ENCODE peak calls at places on chromosomes 5 and 9, in four cellular contexts. U, S, N and I are unnamed samples.

GRCh38 chr5:10528056-10528816 is 35.6 kb upstream of the ANKRD33B start:
- DNase-seq in S (peak), N (no peak), U (no peak), I (no peak)

GRCh38 chr9:1042466-1042865 is 7.7 kb upstream of the DMRT2 start:
- DNase-seq in U (no peak), S (no peak), N (no peak), I (no peak)

GRCh38 chr5:143923634-143924265 is 111.8 kb downstream of the HMHB1 start:
- DNase-seq in S (peak), N (no peak), U (no peak), I (no peak)

GRCh38 chr9:106675780-106676179 is 187.2 kb upstream of the ZNF462 start:
- DNase-seq in N (no peak), S (no peak), U (no peak), I (no peak)

GRCh38 chr9:123775289-123775688 is 154.6 kb downstream of the DENND1A start:
- DNase-seq in U (no peak), S (no peak), N (no peak), I (no peak)

GRCh38 chr9:29349050-29349449 is 1775.8 kb upstream of the C9orf72 start:
- DNase-seq in U (no peak), S (peak), N (no peak), I (no peak)

GRCh38 chr9:86521936-86522335 is 167.7 kb upstream of the TUT7 start:
- DNase-seq in S (no peak), N (no peak), U (no peak), I (no peak)

GRCh38 chr5:36031223-36031622 is 35.5 kb downstream of the UGT3A2 start:
- DNase-seq in N (no peak), U (no peak), S (no peak), I (no peak)

GRCh38 chr5:171865431-171865830 is 79.8 kb downstream of the SMIM23 start:
- DNase-seq in U (no peak), N (no peak), S (no peak), I (no peak)

GRCh38 chr9:27538668-27539067 is 9.1 kb upstream of the MOB3B start:
- DNase-seq in N (no peak), U (no peak), S (no peak), I (no peak)

GRCh38 chr9:117487555-117488175 is 72.8 kb upstream of the ASTN2 start:
- DNase-seq in S (peak), U (no peak), N (peak), I (peak)

GRCh38 chr5:89343666-89344065 is 460.7 kb upstream of the MEF2C start:
- DNase-seq in N (no peak), S (peak), U (no peak), I (no peak)

GRCh38 chr9:108953983-108954574 is 19.9 kb downstream of the ABITRAM start:
- DNase-seq in S (peak), N (no peak), U (no peak), I (no peak)

GRCh38 chr9:134175808-134176598 is 11.6 kb upstream of the RNU6ATAC start:
- DNase-seq in U (no peak), N (no peak), S (no peak), I (no peak)

GRCh38 chr9:108074900-108075299 is 585.3 kb upstream of the KLF4 start:
- DNase-seq in S (no peak), N (no peak), U (no peak), I (no peak)

GRCh38 chr9:81626511-81626910 is 62.8 kb downstream of the TLE1 start:
- DNase-seq in S (no peak), U (no peak), N (no peak), I (no peak)

GRCh38 chr5:58259685-58260152 is 200.2 kb downstream of the PLK2 start:
- DNase-seq in U (no peak), N (no peak), S (peak), I (no peak)

GRCh38 chr9:135606885-135607259 is 32.5 kb downstream of the GLT6D1 start:
- DNase-seq in N (no peak), S (no peak), U (no peak), I (no peak)

GRCh38 chr5:144467795-144468194 is 297.1 kb downstream of the KCTD16 start:
- DNase-seq in U (no peak), S (peak), N (peak), I (no peak)

GRCh38 chr5:553874-554273 is 29.6 kb upstream of the SLC9A3 start:
- DNase-seq in S (no peak), U (peak), N (peak), I (no peak)

GRCh38 chr9:91241909-91242308 is 119.8 kb downstream of the AUH start:
- DNase-seq in S (no peak), N (no peak), U (no peak), I (no peak)

GRCh38 chr5:66850354-66851075 is 254.3 kb downstream of the MAST4 start:
- DNase-seq in N (no peak), U (no peak), S (no peak), I (no peak)

GRCh38 chr5:181241393-181241975 is 2.2 kb downstream of the RACK1 start:
- DNase-seq in U (no peak), S (peak), N (no peak), I (no peak)
- TF ChIP-seq CTCF in U (no peak), S (peak), N (no peak), I (no peak)

GRCh38 chr5:179168636-179169035 is 108.5 kb downstream of the ZNF354C start:
- DNase-seq in U (no peak), S (no peak), N (peak), I (no peak)

GRCh38 chr5:179166171-179166885 is 106.2 kb downstream of the ZNF354C start:
- DNase-seq in U (no peak), N (no peak), S (no peak), I (no peak)

GRCh38 chr5:179165421-179166170 is 105.4 kb downstream of the ZNF354C start:
- DNase-seq in N (peak), U (no peak), S (no peak), I (no peak)

GRCh38 chr5:179167871-179168451 is 107.8 kb downstream of the ZNF354C start:
- DNase-seq in S (no peak), N (peak), U (no peak), I (no peak)

DNA sequence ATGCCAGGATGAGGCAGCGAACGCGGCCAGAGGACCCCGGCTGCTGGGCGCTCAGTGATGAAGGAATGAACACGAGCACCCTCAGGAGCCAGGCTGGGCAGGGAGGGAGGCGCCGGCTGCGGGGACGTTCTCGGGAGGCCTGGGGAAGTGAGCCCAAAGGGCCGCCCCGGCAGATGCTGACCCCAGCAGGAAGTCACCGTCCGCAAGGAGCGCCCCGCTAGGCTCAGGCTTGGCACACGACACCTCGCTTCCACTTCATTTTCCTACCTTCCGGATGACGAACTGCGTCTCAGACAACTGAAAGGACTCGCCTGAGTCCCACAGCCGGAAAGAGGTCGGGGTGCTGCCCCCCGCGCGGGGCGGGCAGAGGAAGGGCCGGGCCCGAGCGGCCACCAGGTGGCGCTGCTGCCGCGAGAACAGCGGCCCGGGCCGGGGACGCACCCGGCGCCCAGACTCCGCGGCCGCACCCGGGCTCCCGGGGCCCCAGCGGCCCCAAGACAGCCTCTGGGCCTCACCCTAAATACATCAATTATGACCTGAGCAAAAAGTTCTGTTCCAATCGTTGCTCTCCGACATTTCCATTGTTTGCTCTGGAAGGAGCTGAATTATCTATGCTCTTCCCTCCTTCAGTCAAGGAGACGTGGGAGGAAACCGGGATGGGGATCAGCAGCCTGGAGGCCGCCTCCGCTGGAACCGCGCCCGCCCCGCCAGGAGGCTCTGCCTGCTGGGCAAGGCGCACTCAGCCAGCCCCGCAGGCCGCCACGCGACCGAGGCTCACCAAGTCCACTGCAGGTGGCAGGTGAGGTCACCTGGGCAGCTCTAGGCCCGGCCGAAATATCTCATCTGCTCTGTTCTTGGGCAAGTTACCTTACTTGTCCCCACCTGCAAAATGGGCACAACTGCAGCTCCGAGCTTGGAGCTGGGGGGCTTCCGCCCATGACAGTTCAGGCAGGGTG is 107.0 kb downstream of the ZNF354C start:
- DNase-seq in S (peak), U (peak), N (peak), I (peak)
- TF ChIP-seq CTCF in S (peak), U (peak), N (peak), I (peak)

GRCh38 chr9:4986291-4986690 is 1.2 kb downstream of the JAK2 start:
- DNase-seq in U (no peak), S (peak), N (no peak), I (no peak)

GRCh38 chr9:4984171-4984570 is 901 bp upstream of the JAK2 start:
- DNase-seq in S (no peak), N (no peak), U (no peak), I (no peak)

GRCh38 chr9:4985376-4986266 is 549 bp downstream of the JAK2 start:
- DNase-seq in N (peak), U (no peak), S (peak), I (no peak)

GRCh38 chr9:4983541-4984165 is 1.4 kb upstream of the JAK2 start:
- DNase-seq in N (no peak), U (no peak), S (no peak), I (no peak)

GRCh38 chr9:4984571-4985375 is at the start of gene JAK2:
- DNase-seq in U (peak), N (peak), S (peak), I (peak)
- TF ChIP-seq CTCF in U (no peak), N (peak), S (peak), I (peak)

DNA sequence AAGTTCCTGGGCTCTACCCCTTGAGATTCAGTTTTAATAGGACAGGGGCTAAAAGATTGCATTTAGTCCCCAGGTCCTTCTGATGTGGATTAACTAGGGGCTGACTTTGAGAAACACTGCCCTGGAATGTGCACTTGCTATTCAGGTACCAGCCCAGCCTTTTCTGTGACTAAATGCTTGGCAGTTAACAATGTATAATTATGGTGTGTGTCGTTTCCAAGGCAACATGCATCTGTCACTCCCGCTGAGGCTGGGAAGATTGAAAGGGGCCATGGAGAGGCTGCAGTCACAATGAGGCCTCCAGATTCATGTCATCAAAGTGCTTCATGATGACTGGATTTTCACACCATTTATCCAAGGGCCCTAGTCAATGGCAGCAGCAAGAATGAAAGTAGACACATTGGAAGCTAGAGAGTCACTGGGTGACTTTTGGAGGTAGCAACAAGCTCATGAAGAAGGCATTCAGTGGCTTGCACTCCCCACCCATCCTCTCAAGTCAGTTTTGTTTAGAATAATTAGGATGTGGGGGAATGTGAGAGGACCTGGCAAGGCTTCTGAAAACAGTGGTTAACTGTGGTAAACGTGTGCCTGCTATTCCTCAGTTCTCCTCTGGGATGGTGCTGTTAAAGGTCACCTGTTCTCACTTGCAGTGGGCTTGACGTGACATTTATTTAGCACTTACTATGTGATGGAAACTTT is 28.3 kb downstream of the RAI14 start:
- DNase-seq in U (no peak), N (no peak), S (peak), I (no peak)
- TF ChIP-seq CTCF in U (no peak), N (no peak), S (no peak), I (no peak)

GRCh38 chr5:91074615-91075014 is 308.5 kb downstream of the ARRDC3 start:
- DNase-seq in N (no peak), U (no peak), S (peak), I (no peak)
- TF ChIP-seq CTCF in N (peak), U (no peak), S (no peak), I (no peak)

GRCh38 chr9:125468646-125469045 is 207.0 kb downstream of the GAPVD1 start:
- DNase-seq in S (no peak), N (no peak), U (no peak), I (no peak)

GRCh38 chr9:125467341-125467740 is 205.7 kb downstream of the GAPVD1 start:
- DNase-seq in S (no peak), N (no peak), U (no peak), I (no peak)

GRCh38 chr9:125472562-125472925 is 210.9 kb downstream of the GAPVD1 start:
- DNase-seq in S (no peak), N (no peak), U (no peak), I (no peak)

GRCh38 chr9:125472926-125473701 is 211.5 kb downstream of the GAPVD1 start:
- DNase-seq in N (no peak), U (no peak), S (peak), I (no peak)

DNA sequence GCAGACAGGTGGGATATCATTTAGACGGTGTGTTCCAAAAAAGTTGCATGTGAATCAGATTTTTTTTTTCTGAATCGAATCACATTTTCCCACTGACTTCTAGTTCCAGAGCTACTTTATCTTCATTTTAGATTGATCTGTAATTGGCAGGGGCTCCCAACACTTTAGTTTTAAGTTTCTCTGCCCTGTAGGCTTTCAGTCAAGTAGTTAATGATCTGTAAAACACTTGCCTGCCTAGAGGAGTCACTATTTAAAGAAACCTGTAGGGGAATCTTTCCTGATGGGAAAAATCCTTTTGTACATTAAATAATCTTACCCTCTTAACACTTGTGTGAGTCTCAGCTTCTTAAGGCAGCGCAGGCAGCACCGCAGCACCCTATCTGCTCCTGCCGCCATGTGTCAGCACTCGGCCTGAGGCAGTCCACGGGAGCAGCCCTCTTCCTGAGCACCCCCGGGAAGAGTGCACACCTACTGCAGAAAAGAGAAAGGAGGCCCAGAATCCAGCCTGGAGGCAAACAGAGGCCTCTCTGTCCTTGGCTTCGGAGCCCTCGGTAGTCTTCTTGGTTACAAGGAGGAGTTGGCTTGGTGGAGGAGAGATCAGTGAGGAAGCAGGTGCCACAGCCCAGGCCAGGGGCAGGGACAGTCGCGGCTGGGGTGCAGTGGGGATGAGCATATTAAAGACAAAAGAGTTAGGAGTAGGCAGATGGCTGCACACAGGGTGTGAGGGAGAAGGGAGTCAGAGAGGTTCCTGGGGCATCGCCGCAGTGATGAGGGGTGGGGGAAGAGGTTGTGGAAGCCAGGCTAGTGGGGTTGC is 209.3 kb downstream of the GAPVD1 start:
- DNase-seq in N (no peak), U (no peak), S (no peak), I (no peak)
- TF ChIP-seq CTCF in N (no peak), U (no peak), S (no peak), I (no peak)

GRCh38 chr5:141941779-141942178 is 16.2 kb downstream of the PCDH12 start:
- DNase-seq in N (no peak), S (no peak), U (no peak), I (no peak)

GRCh38 chr5:141941307-141941706 is 16.7 kb downstream of the PCDH12 start:
- DNase-seq in S (no peak), U (no peak), N (no peak), I (no peak)

GRCh38 chr5:141944086-141944485 is 13.9 kb downstream of the PCDH12 start:
- DNase-seq in U (no peak), N (no peak), S (no peak), I (no peak)

GRCh38 chr5:141942185-141942857 is 15.7 kb downstream of the PCDH12 start:
- DNase-seq in S (no peak), N (no peak), U (no peak), I (no peak)

DNA sequence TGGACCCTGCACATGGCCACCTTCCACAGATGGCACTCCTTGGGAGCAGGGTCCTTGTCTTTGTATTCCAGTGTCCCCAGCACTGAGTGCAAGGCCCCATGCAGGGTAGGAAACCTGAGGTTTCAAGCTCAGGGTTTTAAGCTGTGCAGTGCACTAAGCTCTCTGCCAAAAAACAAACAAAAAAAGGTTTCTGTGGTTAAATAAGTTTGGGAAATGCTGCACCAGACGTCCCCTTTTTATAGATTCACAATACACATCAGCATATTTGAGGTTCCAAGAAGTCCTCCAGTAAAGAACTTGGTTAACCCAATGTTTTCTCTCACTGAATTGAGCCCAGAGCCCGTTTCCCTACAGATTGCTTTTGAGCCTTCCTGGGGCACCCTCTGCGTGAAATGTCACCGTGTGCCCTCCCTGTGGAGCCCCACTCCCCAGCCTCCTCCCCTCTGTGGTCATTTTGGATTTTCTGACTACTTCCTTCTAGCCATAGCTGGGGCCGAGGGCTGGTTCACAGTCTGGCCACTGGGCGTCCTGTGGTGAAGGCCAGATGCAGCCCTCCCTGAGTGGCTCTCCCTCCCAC is 17.1 kb downstream of the DELE1 start:
- DNase-seq in S (peak), U (no peak), N (no peak), I (no peak)
- TF ChIP-seq CTCF in S (no peak), U (no peak), N (no peak), I (no peak)

GRCh38 chr5:138752341-138752950 is 779 bp upstream of the CTNNA1 start:
- DNase-seq in S (no peak), N (peak), U (no peak), I (no peak)
- TF ChIP-seq CTCF in S (no peak), N (peak), U (no peak), I (peak)

GRCh38 chr9:121713400-121714070 is 62.1 kb downstream of the DAB2IP start:
- DNase-seq in U (no peak), S (no peak), N (no peak), I (no peak)
- TF ChIP-seq CTCF in U (no peak), S (no peak), N (no peak), I (no peak)

DNA sequence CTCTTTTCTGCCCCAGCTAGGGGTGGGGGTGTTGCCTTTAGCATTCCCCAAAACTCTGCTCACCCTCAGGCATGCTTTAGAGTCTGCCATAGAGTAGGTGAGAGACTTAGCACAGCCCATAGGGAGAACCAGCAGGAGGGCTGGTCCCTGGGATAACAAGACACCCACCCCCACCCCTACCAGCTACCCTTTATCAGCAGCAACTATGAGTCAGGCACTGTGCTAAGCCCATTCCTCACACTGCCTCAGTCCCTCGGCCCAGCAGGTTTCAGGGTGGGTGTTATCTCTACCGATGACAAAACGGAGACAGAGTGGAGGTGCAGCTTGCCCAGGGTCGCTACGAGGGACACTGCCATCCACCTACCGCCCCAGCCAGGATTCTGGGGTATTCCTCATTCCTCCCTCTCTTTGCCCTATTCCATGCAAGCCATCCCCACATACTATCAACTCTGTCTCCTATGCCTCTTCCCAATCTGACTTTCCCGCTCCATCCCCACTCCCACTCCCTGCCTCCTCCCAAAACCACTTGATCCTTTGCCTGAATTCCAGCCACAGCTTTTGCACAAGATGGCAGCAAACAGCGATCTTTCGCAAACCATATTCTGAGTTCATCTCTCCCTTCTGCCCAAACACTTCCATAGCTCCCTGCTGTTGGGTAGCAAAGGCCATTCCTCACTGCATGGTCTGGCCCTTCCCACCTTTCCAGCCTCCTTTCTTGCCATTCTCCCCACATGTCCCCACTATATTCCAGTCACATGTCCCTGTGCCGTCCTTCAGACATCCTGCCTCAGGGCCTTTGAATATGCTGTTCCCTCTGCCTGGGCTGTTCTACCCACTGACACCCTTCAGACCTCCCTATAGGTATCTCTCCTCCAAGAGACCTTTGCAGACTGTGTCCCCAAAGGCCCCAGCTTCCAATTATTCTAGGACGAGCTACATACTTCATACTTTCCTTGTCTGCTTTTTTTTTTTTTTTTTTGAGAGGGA is 5.1 kb downstream of the CIZ1 start:
- DNase-seq in U (no peak), S (no peak), N (no peak), I (no peak)
- TF ChIP-seq CTCF in U (no peak), S (no peak), N (no peak), I (no peak)